ENCODE peak calls at places on chromosomes 12 and 14, in five cellular contexts. One of them, this sample, is unnamed.

GRCh38 chr12:88501976-88502938 is 78.0 kb downstream of the KITLG start:
- DNase-seq in tibial nerve: no peak
- DNase-seq in GM23338: no peak
- DNase-seq in uterus: no peak
- DNase-seq in neural crest cell: no peak
- DNase-seq in this sample: no peak

GRCh38 chr14:80387563-80387981 is 176.3 kb upstream of the DIO2 start:
- DNase-seq in tibial nerve: peak
- DNase-seq in GM23338: no peak
- DNase-seq in uterus: no peak
- DNase-seq in neural crest cell: no peak
- DNase-seq in this sample: no peak

GRCh38 chr12:46788247-46788887 is 37.4 kb downstream of the SLC38A4 start:
- DNase-seq in tibial nerve: no peak
- DNase-seq in GM23338: no peak
- DNase-seq in uterus: no peak
- DNase-seq in neural crest cell: no peak
- DNase-seq in this sample: no peak

GRCh38 chr12:95318071-95318545 is 100.5 kb downstream of the VEZT start:
- DNase-seq in tibial nerve: no peak
- DNase-seq in GM23338: no peak
- DNase-seq in uterus: no peak
- DNase-seq in neural crest cell: no peak
- DNase-seq in this sample: no peak

GRCh38 chr12:96219700-96220206 is 25.6 kb downstream of the ELK3 start:
- DNase-seq in tibial nerve: no peak
- DNase-seq in GM23338: no peak
- DNase-seq in uterus: no peak
- DNase-seq in neural crest cell: no peak
- DNase-seq in this sample: no peak

GRCh38 chr14:70822706-70823185 is 13.4 kb upstream of the MAP3K9 start:
- DNase-seq in tibial nerve: no peak
- DNase-seq in GM23338: peak
- DNase-seq in uterus: no peak
- DNase-seq in neural crest cell: peak
- DNase-seq in this sample: peak

GRCh38 chr12:52763991-52764390 is 13.2 kb downstream of the KRT76 start:
- DNase-seq in tibial nerve: no peak
- DNase-seq in GM23338: no peak
- DNase-seq in uterus: no peak
- DNase-seq in neural crest cell: no peak
- DNase-seq in this sample: no peak

GRCh38 chr12:122891661-122892525 is 4.0 kb downstream of the VPS37B start:
- DNase-seq in tibial nerve: no peak
- DNase-seq in GM23338: peak
- DNase-seq in uterus: no peak
- DNase-seq in neural crest cell: no peak
- DNase-seq in this sample: no peak

GRCh38 chr12:113136990-113137511 is 1.5 kb upstream of the RASAL1 start:
- DNase-seq in tibial nerve: no peak
- DNase-seq in GM23338: no peak
- DNase-seq in uterus: no peak
- DNase-seq in neural crest cell: no peak
- DNase-seq in this sample: no peak

GRCh38 chr14:91144425-91145145 is 30.7 kb downstream of the DGLUCY start:
- DNase-seq in tibial nerve: no peak
- DNase-seq in GM23338: no peak
- DNase-seq in uterus: no peak
- DNase-seq in neural crest cell: no peak
- DNase-seq in this sample: no peak

GRCh38 chr12:46559311-46559710 is 186.7 kb upstream of the SLC38A2 start:
- DNase-seq in tibial nerve: no peak
- DNase-seq in GM23338: no peak
- DNase-seq in uterus: no peak
- DNase-seq in neural crest cell: no peak
- DNase-seq in this sample: no peak

GRCh38 chr12:124842073-124842749 is 21.5 kb downstream of the SCARB1 start:
- DNase-seq in tibial nerve: no peak
- DNase-seq in GM23338: no peak
- DNase-seq in uterus: no peak
- DNase-seq in neural crest cell: no peak
- DNase-seq in this sample: no peak

GRCh38 chr12:40157307-40157706 is 51.4 kb upstream of the SLC2A13 start:
- DNase-seq in tibial nerve: no peak
- DNase-seq in GM23338: no peak
- DNase-seq in uterus: no peak
- DNase-seq in neural crest cell: no peak
- DNase-seq in this sample: no peak

GRCh38 chr12:51393676-51394545 is 2.7 kb upstream of the GALNT6 start:
- DNase-seq in tibial nerve: no peak
- DNase-seq in GM23338: no peak
- DNase-seq in uterus: no peak
- DNase-seq in neural crest cell: no peak
- DNase-seq in this sample: no peak

GRCh38 chr14:71620401-71620800 is 311.8 kb upstream of the RGS6 start:
- DNase-seq in tibial nerve: no peak
- DNase-seq in GM23338: no peak
- DNase-seq in uterus: no peak
- DNase-seq in neural crest cell: no peak
- DNase-seq in this sample: no peak

DNA sequence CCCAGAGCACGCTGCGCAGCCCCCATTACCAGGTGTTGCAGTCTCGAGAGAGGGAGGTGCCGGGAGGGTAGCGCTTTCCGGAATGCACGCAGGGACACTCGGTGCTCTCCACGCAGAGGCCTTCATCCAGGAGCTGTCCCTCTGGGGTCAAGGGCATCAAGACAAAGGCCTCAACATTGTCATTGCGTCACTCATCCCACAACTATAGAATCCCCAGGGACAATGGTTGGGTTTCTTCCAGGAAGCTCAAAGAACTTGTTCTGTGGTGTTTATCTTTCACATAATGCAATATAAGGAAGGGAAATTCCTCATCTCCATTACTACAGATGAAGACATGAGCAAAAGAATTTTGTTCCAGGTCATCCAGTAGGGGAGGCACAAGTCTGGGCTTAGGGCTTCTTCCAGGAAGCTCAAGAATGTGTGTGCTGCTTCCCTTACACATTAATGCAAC is 52.1 kb downstream of the VWF start:
- DNase-seq in tibial nerve: no peak
- DNase-seq in GM23338: no peak
- DNase-seq in uterus: no peak
- DNase-seq in neural crest cell: no peak
- DNase-seq in this sample: no peak
- TF ChIP-seq CTCF in tibial nerve: no peak
- TF ChIP-seq CTCF in GM23338: no peak
- TF ChIP-seq CTCF in uterus: no peak
- TF ChIP-seq CTCF in neural crest cell: no peak
- TF ChIP-seq CTCF in this sample: no peak

DNA sequence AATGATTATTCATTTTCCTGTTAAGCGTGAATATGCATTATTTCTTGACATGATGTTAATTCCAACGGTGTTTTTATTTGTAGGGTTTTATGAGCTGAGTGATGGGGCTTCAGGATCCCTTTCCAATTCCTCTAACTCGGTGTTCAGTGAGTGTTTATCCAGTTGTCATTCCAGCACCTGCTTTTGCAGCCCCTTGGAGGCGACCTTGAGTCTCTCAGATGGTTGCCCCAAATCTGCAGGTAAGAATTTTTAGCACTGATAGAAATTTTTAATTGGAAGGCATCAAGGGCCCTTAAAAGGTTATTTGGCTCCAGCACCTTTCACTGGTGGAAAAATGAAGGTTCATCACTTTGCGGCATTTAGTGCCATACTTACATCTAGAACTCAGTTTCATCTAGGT is 3.7 kb downstream of the DACT1 start:
- DNase-seq in tibial nerve: no peak
- DNase-seq in GM23338: no peak
- DNase-seq in uterus: no peak
- DNase-seq in neural crest cell: no peak
- DNase-seq in this sample: no peak
- TF ChIP-seq CTCF in tibial nerve: no peak
- TF ChIP-seq CTCF in GM23338: peak
- TF ChIP-seq CTCF in uterus: no peak
- TF ChIP-seq CTCF in neural crest cell: no peak
- TF ChIP-seq CTCF in this sample: no peak

DNA sequence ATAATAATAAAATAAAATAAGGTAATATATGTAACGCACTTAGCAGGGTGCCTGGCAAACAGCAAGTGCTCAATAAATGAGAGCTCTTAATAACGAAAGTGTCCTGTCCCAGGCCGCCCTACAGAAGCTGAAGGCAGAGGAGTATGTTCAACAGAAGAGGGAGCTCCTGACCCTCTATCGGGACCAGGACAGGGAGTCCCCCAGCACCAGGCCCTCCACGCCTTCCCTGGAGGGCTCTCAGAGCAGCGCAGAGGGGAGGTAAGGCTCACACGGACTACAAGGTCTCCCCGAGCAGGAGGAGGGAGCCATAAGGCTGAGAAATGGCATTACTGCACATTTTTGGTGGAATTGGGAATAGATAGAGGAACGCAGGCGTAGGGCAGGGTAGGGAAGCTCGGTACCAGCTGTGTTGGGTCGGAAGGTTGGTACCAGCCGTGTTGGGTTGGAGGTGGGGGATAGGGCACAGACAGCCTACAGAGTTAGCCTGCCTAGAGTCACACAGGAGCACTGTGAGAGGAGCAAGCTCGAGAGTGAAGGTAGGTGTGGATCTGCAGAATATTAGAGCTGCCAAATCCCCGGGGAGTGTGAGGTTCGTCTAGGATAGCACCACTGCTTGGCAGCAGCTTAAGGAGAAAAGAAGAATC is 15.4 kb downstream of the TNFRSF1A start:
- DNase-seq in tibial nerve: no peak
- DNase-seq in GM23338: peak
- DNase-seq in uterus: peak
- DNase-seq in neural crest cell: no peak
- DNase-seq in this sample: peak
- TF ChIP-seq CTCF in tibial nerve: peak
- TF ChIP-seq CTCF in GM23338: peak
- TF ChIP-seq CTCF in uterus: peak
- TF ChIP-seq CTCF in neural crest cell: peak
- TF ChIP-seq CTCF in this sample: no peak

DNA sequence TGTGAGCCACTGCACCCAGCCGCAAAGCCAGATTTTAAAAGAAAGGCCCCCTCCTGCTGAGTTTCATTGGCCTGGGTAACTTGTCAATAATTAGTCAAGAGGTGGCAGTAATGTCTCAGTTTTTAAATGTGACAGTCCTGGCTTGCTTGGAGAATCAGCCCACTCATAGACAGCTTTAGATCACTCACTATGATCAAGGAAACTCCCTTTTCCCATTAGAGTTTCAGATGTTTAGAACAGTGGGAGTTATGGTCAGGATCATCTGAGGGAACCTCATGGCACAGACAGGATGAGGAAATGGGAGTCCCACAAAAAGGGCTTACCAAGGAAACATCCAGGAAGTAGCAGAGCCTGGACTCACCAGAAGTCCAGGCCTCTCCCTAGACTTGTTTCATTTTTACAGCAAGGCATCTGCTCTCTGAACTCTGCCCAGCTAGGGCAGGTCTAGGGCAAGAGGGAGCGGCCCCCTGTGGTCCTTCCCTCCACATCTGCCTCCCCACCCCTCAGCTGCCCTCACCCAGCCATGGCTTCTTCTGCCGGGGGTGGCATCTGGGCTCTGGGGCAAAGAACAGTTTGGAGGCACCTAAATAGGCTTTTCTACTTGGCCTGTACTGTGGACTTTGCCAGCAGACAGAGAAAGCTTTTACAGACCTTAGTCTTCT is 11.2 kb downstream of the BCL2L14 start:
- DNase-seq in tibial nerve: no peak
- DNase-seq in GM23338: peak
- DNase-seq in uterus: no peak
- DNase-seq in neural crest cell: no peak
- DNase-seq in this sample: peak
- TF ChIP-seq CTCF in tibial nerve: peak
- TF ChIP-seq CTCF in GM23338: peak
- TF ChIP-seq CTCF in uterus: peak
- TF ChIP-seq CTCF in neural crest cell: peak
- TF ChIP-seq CTCF in this sample: no peak

GRCh38 chr12:92144631-92145480 is 790 bp downstream of the BTG1 start:
- DNase-seq in tibial nerve: no peak
- DNase-seq in GM23338: peak
- DNase-seq in uterus: peak
- DNase-seq in neural crest cell: peak
- DNase-seq in this sample: no peak
- TF ChIP-seq CTCF in tibial nerve: no peak
- TF ChIP-seq CTCF in GM23338: peak
- TF ChIP-seq CTCF in uterus: no peak
- TF ChIP-seq CTCF in neural crest cell: peak
- TF ChIP-seq CTCF in this sample: no peak

DNA sequence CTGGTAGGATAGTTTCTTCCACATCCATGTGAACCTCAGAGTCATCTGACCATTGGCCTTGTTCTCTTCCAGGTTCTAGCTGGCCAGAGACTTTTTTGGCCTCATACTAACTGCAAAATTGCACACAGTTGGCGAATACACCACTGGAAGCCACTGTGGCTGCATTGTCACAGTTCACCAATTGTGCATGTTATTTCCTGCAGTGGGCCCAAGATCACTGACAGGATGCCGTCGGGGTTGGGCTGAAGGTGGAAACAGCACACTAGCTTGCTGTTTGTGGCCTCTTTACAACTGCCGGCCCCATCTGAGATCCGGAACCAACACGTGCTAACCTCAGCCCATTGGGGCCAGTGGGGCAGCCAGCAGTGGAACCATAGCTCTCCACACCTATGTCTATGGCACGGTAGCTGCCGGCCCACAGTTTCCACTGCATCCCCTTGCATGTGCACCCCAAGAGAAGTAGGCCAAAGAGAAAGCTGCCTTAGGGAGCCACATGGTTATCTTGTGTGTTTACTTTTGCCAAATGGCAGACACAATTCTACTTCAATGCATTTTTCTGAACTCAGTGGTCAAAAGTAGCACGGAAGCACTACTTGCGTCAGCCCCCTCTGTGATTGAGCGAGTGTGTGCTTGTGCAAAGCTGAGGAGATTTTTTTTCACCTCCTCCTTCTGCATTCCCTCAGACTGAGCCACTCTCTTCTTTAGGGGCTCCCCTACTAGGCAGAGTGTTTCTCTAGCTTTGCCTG is 464.0 kb downstream of the RAD51B start:
- DNase-seq in tibial nerve: no peak
- DNase-seq in GM23338: no peak
- DNase-seq in uterus: no peak
- DNase-seq in neural crest cell: no peak
- DNase-seq in this sample: no peak
- TF ChIP-seq CTCF in tibial nerve: no peak
- TF ChIP-seq CTCF in GM23338: no peak
- TF ChIP-seq CTCF in uterus: no peak
- TF ChIP-seq CTCF in neural crest cell: no peak
- TF ChIP-seq CTCF in this sample: no peak

GRCh38 chr12:13980548-13981295 is 680 bp downstream of the GRIN2B start:
- DNase-seq in tibial nerve: no peak
- DNase-seq in GM23338: peak
- DNase-seq in uterus: no peak
- DNase-seq in neural crest cell: peak
- DNase-seq in this sample: no peak
- TF ChIP-seq CTCF in tibial nerve: no peak
- TF ChIP-seq CTCF in GM23338: no peak
- TF ChIP-seq CTCF in uterus: no peak
- TF ChIP-seq CTCF in neural crest cell: no peak
- TF ChIP-seq CTCF in this sample: no peak

GRCh38 chr14:106872619-106873446 is 1346.5 kb downstream of the TMEM121 start:
- DNase-seq in tibial nerve: peak
- DNase-seq in GM23338: peak
- DNase-seq in uterus: no peak
- DNase-seq in neural crest cell: no peak
- DNase-seq in this sample: peak
- TF ChIP-seq CTCF in tibial nerve: peak
- TF ChIP-seq CTCF in GM23338: no peak
- TF ChIP-seq CTCF in uterus: no peak
- TF ChIP-seq CTCF in neural crest cell: no peak
- TF ChIP-seq CTCF in this sample: peak